ENCODE peak calls at places on chromosomes 3 and 15, in ten cellular contexts. C, P, K, Q, S, G, T, R, B and O are unnamed samples.

GRCh38 chr3:129708328-129708861 is 101.9 kb upstream of the PLXND1 start:
- DNase-seq in Q (no peak), R (no peak), P (no peak), S (no peak), B (no peak), K (no peak), G (no peak), C (no peak), T (no peak), O (no peak)

GRCh38 chr3:42493798-42494151 is 8.7 kb upstream of the VIPR1 start:
- DNase-seq in G (no peak), Q (no peak), C (no peak), P (no peak), B (peak; percentile 23), S (no peak), K (peak; percentile 2), R (no peak), T (no peak), O (no peak)

GRCh38 chr3:153574445-153574844 is 412.4 kb downstream of the RAP2B start:
- DNase-seq in P (peak; percentile 28), R (no peak), C (no peak), S (no peak), G (no peak), K (no peak), T (no peak), Q (no peak), B (no peak), O (no peak)

GRCh38 chr3:36679384-36680200 is 84.8 kb downstream of the DCLK3 start:
- DNase-seq in S (no peak), K (no peak), Q (peak; percentile 58), P (peak; percentile 86), G (no peak), T (no peak), R (no peak), B (no peak), C (no peak), O (no peak)

GRCh38 chr15:77224352-77224751 is 153.4 kb upstream of the TSPAN3 start:
- DNase-seq in R (no peak), K (no peak), G (no peak), T (peak; percentile 17), C (peak; percentile 19), P (peak; percentile 14), B (no peak), Q (no peak), S (no peak), O (no peak)

GRCh38 chr3:129463094-129463493 is 23.1 kb downstream of the IFT122 start:
- DNase-seq in R (no peak), S (no peak), C (no peak), P (no peak), T (no peak), G (no peak), B (no peak), Q (no peak), K (no peak), O (no peak)

GRCh38 chr3:27714692-27715453 is 7.2 kb downstream of the EOMES start:
- DNase-seq in Q (no peak), B (peak; percentile 58), T (no peak), K (no peak), P (no peak), R (no peak), C (no peak), S (no peak), G (no peak), O (no peak)

GRCh38 chr3:11014752-11015151 is 22.2 kb downstream of the SLC6A1 start:
- DNase-seq in T (no peak), K (no peak), Q (no peak), C (no peak), G (no peak), R (no peak), B (no peak), P (no peak), S (no peak), O (no peak)

GRCh38 chr3:184168363-184169120 is 6.1 kb upstream of the AP2M1 start:
- DNase-seq in R (peak; percentile 47), C (no peak), G (no peak), Q (no peak), K (no peak), B (no peak), T (no peak), S (no peak), P (peak; percentile 76), O (no peak)

GRCh38 chr3:28867836-28868235 is 413.0 kb upstream of the RBMS3 start:
- DNase-seq in K (no peak), B (no peak), G (no peak), T (no peak), P (no peak), R (no peak), Q (no peak), C (no peak), S (no peak), O (no peak)

GRCh38 chr3:45656575-45657363 is 32.4 kb upstream of the SACM1L start:
- DNase-seq in P (peak; percentile 97), T (peak; percentile 80), B (peak; percentile 93), K (peak; percentile 91), C (peak; percentile 92), Q (peak; percentile 81), G (peak; percentile 86), R (peak; percentile 86), S (peak; percentile 80), O (peak; percentile 62)

GRCh38 chr3:49925485-49925884 is 4.1 kb downstream of the MON1A start:
- DNase-seq in Q (no peak), T (no peak), S (no peak), R (no peak), P (no peak), K (no peak), G (no peak), C (no peak), B (no peak), O (no peak)

GRCh38 chr15:47872869-47873301 is 155.6 kb downstream of the SEMA6D start:
- DNase-seq in B (no peak), S (no peak), Q (no peak), P (peak; percentile 13), C (no peak), R (no peak), T (peak; percentile 37), G (no peak), K (no peak), O (no peak)

GRCh38 chr15:101359365-101359947 is 64.4 kb upstream of the SNRPA1 start:
- DNase-seq in S (no peak), K (no peak), P (no peak), C (peak; percentile 11), B (no peak), R (no peak), T (no peak), G (no peak), Q (no peak), O (no peak)
- H3K27ac ChIP-seq in S (no peak overlapping the region), K (no peak overlapping the region), P (no peak overlapping the region), C (no peak overlapping the region), B (no peak overlapping the region), R (no peak overlapping the region), T (no peak overlapping the region), G (peak overlapping the region; percentile 52), Q (no peak overlapping the region), O (peak overlapping the region; percentile 77)

DNA sequence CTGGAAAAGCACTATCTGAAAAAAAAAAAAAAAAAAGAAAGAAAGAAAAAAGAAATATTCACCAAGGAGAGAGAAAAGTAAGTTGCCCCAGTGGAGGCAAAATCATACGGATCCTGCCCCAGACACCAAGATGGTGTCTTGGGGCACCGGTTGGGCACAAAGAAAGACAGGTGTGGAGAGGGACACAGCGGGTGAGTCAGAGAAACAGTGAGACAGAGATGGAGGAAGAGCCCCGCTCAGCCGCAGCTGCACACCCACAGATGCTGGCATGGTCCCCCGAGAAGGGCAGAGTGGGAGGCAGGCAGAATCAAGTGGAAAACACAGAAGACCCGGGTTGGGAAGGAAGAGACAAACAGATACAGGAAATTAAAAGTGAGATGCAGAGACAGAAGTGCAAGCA is 129.7 kb upstream of the SMAD3 start:
- DNase-seq in C (no peak), T (no peak), G (no peak), K (no peak), Q (no peak), P (no peak), R (no peak), B (no peak), S (no peak), O (no peak)
- H3K27ac ChIP-seq in C (no peak overlapping the region), T (no peak overlapping the region), G (no peak overlapping the region), K (no peak overlapping the region), Q (no peak overlapping the region), P (no peak overlapping the region), R (peak overlapping the region; percentile 63), B (peak overlapping the region; percentile 36), S (no peak overlapping the region), O (no peak overlapping the region)

GRCh38 chr15:80508783-80509182 is 104.6 kb downstream of the ARNT2 start:
- DNase-seq in G (no peak), T (no peak), K (no peak), P (no peak), Q (no peak), R (no peak), C (no peak), B (no peak), S (no peak), O (no peak)
- H3K27ac ChIP-seq in G (no peak overlapping the region), T (no peak overlapping the region), K (no peak overlapping the region), P (no peak overlapping the region), Q (no peak overlapping the region), R (no peak overlapping the region), C (no peak overlapping the region), B (no peak overlapping the region), S (no peak overlapping the region), O (no peak overlapping the region)

DNA sequence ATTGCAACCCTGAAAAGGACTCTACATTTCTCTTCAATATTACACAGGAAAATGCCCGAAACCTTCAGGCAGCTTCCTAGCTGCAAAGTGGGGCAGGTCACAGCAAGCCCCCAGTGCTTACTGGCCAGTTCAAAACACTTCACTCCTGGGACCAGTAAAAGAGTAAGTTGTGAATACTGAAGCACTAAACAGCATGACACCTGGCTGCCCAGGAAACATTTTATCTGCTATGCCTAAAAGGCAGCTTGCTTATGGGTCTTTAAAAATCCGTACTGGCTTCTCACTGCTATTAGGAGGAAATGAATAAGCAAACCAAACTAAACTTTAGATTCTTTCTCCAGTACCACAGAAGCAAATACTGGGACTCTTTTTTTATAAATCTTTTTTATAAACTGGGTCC is 457.9 kb upstream of the ALCAM start:
- DNase-seq in P (no peak), B (no peak), R (no peak), K (no peak), C (no peak), Q (no peak), S (no peak), G (no peak), T (no peak), O (no peak)
- H3K27ac ChIP-seq in P (no peak overlapping the region), B (no peak overlapping the region), R (no peak overlapping the region), K (no peak overlapping the region), C (no peak overlapping the region), Q (peak overlapping the region; percentile 87), S (no peak overlapping the region), G (no peak overlapping the region), T (no peak overlapping the region), O (no peak overlapping the region)